ENCODE peak calls at places on chromosomes 4 and X, in seven cellular contexts. S, R, V, Y, M, I and L are unnamed samples. For H3K4me1, the result is how much of the 10 kb centered on the place peaks cover.

GRCh38 chr4:98887137-98887536 is 41.8 kb downstream of the EIF4E start:
- DNase-seq in S (no peak), R (no peak), V (no peak), Y (no peak), M (no peak), I (no peak), L (no peak)

GRCh38 chr4:139278956-139279722 is 886 bp downstream of the MGARP start:
- DNase-seq in S (no peak), R (no peak), V (no peak), Y (no peak), M (peak), I (peak), L (no peak)

GRCh38 chrX:116490091-116490490 is 27.3 kb upstream of the CT83 start:
- DNase-seq in S (no peak), R (no peak), V (no peak), Y (no peak), M (no peak), I (no peak), L (no peak)

GRCh38 chr4:150694438-150694837 is 112.5 kb downstream of the MAB21L2 start:
- DNase-seq in S (no peak), R (no peak), V (no peak), Y (no peak), M (no peak), I (no peak), L (no peak)

GRCh38 chr4:15707363-15707715 is 4.5 kb downstream of the BST1 start:
- DNase-seq in S (no peak), R (no peak), V (no peak), Y (no peak), M (no peak), I (no peak), L (no peak)

GRCh38 chr4:1974836-1975235 is 33.9 kb downstream of the NELFA start:
- DNase-seq in S (no peak), R (no peak), V (no peak), Y (no peak), M (no peak), I (no peak), L (no peak)

GRCh38 chrX:111719426-111720210 is 38.6 kb downstream of the ALG13 start:
- DNase-seq in S (no peak), R (no peak), V (no peak), Y (no peak), M (peak), I (no peak), L (no peak)

GRCh38 chr4:72444104-72444503 is 124.9 kb downstream of the ADAMTS3 start:
- DNase-seq in S (no peak), R (no peak), V (no peak), Y (no peak), M (no peak), I (no peak), L (no peak)

GRCh38 chrX:72128881-72129280 is 2.8 kb downstream of the RTL5 start:
- DNase-seq in S (peak), R (no peak), V (no peak), Y (peak), M (no peak), I (no peak), L (no peak)

GRCh38 chr4:88597970-88598369 is 5.7 kb downstream of the HERC3 start:
- DNase-seq in S (no peak), R (no peak), V (no peak), Y (no peak), M (no peak), I (no peak), L (no peak)

DNA sequence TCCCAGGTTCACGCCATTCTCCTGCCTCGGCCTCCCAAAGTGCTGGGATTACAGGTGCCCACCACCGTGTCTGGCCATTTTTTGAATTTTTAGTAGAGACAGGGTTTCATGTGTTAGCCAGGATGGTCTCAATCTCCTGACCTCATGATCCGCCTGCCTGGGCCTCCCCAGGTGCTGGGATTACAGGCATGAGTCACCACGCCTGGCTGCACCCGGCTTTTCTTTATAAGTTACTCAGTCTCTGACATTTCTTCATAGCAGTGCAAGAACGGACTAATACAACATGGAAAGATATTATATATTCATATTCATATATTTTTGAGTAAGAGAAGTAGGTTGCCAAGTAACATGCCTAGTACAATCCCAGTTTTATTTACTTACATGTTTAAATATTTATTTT is 22.9 kb downstream of the SHROOM3 start:
- DNase-seq in S (no peak), R (no peak), V (no peak), Y (no peak), M (no peak), I (no peak), L (no peak)
- H3K4me3 ChIP-seq in S (no peak), R (no peak), V (no peak), Y (no peak), M (no peak), I (no peak), L (no peak)

GRCh38 chr4:38131371-38132139 is 171.4 kb downstream of the PTTG2 start:
- DNase-seq in S (no peak), R (no peak), V (peak), Y (no peak), M (no peak), I (no peak), L (no peak)

GRCh38 chr4:38135201-38135600 is 175.0 kb downstream of the PTTG2 start:
- DNase-seq in S (no peak), R (no peak), V (no peak), Y (no peak), M (no peak), I (no peak), L (no peak)

GRCh38 chr4:38132140-38132673 is 172.0 kb downstream of the PTTG2 start:
- DNase-seq in S (no peak), R (no peak), V (peak), Y (no peak), M (peak), I (peak), L (no peak)

GRCh38 chr4:38133711-38134480 is 173.7 kb downstream of the PTTG2 start:
- DNase-seq in S (no peak), R (no peak), V (peak), Y (no peak), M (no peak), I (no peak), L (no peak)

GRCh38 chr4:38132843-38133662 is 172.9 kb downstream of the PTTG2 start:
- DNase-seq in S (no peak), R (no peak), V (peak), Y (peak), M (no peak), I (no peak), L (no peak)
- TF ChIP-seq POLR2A in S (no peak), R (no peak), V (no peak), Y (no peak), M (no peak), I (no peak), L (no peak)

GRCh38 chr4:133390198-133390855 is 241.2 kb downstream of the PCDH10 start:
- DNase-seq in S (no peak), R (no peak), V (no peak), Y (no peak), M (no peak), I (no peak), L (no peak)

GRCh38 chr4:133385161-133385954 is 236.3 kb downstream of the PCDH10 start:
- DNase-seq in S (no peak), R (no peak), V (no peak), Y (no peak), M (no peak), I (no peak), L (no peak)

GRCh38 chr4:133389029-133389428 is 239.9 kb downstream of the PCDH10 start:
- DNase-seq in S (no peak), R (no peak), V (no peak), Y (no peak), M (no peak), I (no peak), L (no peak)
- H3K4me1 ChIP-seq in S (under half), R (under half), V (under half), Y (under half), M (under half), I (under half), L (under half)

GRCh38 chr4:73470728-73471127 is 10.8 kb upstream of the AFM start:
- DNase-seq in S (no peak), R (no peak), V (no peak), Y (no peak), M (no peak), I (no peak), L (no peak)
- H3K4me3 ChIP-seq in S (no peak), R (no peak), V (no peak), Y (no peak), M (no peak), I (no peak), L (no peak)

DNA sequence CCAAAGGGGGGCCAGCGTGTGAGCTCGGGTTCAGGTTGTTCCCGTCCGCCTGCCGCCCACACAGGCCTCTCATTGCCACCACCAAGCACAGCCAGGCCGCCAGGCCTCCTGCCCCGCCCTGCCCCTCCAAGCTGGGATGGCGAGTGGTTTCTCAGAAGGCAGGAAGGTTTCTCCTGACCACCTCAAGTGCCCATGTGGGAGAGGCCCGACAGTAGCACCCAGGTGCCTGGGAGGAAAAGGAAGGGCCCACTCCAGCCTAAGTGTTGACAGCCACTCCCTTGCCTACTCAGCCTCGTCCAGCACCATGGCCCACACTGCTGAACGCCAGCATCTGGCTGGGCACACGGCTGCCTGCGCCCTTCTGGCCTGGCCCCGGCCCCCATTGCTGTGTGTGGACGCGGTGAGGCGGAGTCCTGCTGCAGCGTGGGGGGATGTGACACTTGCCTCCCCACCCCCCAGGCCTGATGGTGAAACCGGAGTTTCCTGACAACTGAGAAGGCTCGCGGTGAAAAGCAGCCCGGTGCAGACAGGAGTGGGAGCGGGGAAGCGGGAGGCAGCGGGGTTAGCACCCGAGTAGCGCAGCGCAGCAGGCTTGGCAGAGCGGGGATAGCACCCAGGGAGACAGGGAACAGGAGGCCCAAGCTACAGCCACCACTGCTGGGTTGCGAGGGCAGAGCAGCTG is 19.2 kb downstream of the FLNA start:
- DNase-seq in S (no peak), R (no peak), V (no peak), Y (no peak), M (no peak), I (no peak), L (no peak)
- TF ChIP-seq POLR2A in S (no peak), R (no peak), V (no peak), Y (no peak), M (no peak), I (no peak), L (no peak)

GRCh38 chr4:6972911-6973310 is 63.3 kb downstream of the TBC1D14 start:
- DNase-seq in S (no peak), R (no peak), V (no peak), Y (no peak), M (peak), I (no peak), L (no peak)

GRCh38 chr4:6971536-6972374 is 62.1 kb downstream of the TBC1D14 start:
- DNase-seq in S (no peak), R (no peak), V (no peak), Y (no peak), M (no peak), I (no peak), L (no peak)

GRCh38 chr4:6972375-6972650 is 62.7 kb downstream of the TBC1D14 start:
- DNase-seq in S (no peak), R (no peak), V (no peak), Y (no peak), M (no peak), I (no peak), L (no peak)

GRCh38 chr4:6969826-6970800 is 60.5 kb downstream of the TBC1D14 start:
- DNase-seq in S (no peak), R (no peak), V (no peak), Y (no peak), M (no peak), I (no peak), L (no peak)

DNA sequence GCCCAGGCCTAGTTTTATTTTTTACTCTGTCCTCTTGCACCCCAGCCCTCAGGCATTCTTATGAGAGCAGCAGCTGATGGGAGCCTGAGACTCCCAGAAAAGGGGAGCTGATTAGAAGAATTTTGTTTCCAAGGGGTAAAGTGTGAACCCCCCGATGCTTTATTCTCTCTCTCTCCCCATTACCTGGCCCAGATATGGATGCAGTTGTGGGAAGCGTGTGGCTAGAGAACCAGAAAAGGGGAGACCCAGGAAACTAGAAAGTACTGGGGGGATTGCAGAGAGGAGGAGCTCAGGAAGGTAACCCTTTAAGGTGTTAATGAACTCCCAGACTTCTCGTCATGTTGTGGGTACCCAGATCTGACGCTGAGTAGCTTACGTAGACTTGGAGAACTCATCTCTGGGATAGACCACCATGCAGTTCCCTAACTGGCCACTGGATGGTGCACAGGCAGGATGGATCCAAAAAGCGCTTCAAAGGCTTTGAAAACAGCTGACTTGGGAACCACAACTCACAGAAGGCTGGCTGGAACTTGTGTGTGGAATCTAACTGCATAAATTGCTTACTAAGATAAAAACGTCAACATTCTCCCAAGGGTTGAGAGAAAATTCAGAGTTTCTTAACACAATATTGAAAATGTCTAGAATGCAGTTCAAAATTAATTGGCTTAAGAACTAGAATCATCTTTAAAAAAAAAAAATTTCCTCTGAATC is 64.7 kb downstream of the TBC1D14 start:
- DNase-seq in S (peak), R (peak), V (peak), Y (peak), M (peak), I (peak), L (no peak)
- H3K4me1 ChIP-seq in S (under half), R (under half), V (under half), Y (under half), M (under half), I (under half), L (under half)

GRCh38 chr4:118282692-118283091 is 70.1 kb downstream of the PRSS12 start:
- DNase-seq in S (no peak), R (no peak), V (peak), Y (peak), M (peak), I (no peak), L (no peak)

GRCh38 chr4:118281611-118282442 is 71.0 kb downstream of the PRSS12 start:
- DNase-seq in S (no peak), R (no peak), V (peak), Y (peak), M (peak), I (peak), L (no peak)

GRCh38 chr4:118285931-118286330 is 66.9 kb downstream of the PRSS12 start:
- DNase-seq in S (no peak), R (no peak), V (no peak), Y (no peak), M (no peak), I (no peak), L (no peak)

GRCh38 chr4:118286685-118287084 is 66.1 kb downstream of the PRSS12 start:
- DNase-seq in S (no peak), R (no peak), V (no peak), Y (no peak), M (no peak), I (no peak), L (no peak)

GRCh38 chr4:118284169-118284568 is 68.6 kb downstream of the PRSS12 start:
- DNase-seq in S (no peak), R (no peak), V (no peak), Y (no peak), M (peak), I (no peak), L (no peak)
- H3K4me3 ChIP-seq in S (no peak), R (no peak), V (no peak), Y (no peak), M (no peak), I (no peak), L (no peak)

DNA sequence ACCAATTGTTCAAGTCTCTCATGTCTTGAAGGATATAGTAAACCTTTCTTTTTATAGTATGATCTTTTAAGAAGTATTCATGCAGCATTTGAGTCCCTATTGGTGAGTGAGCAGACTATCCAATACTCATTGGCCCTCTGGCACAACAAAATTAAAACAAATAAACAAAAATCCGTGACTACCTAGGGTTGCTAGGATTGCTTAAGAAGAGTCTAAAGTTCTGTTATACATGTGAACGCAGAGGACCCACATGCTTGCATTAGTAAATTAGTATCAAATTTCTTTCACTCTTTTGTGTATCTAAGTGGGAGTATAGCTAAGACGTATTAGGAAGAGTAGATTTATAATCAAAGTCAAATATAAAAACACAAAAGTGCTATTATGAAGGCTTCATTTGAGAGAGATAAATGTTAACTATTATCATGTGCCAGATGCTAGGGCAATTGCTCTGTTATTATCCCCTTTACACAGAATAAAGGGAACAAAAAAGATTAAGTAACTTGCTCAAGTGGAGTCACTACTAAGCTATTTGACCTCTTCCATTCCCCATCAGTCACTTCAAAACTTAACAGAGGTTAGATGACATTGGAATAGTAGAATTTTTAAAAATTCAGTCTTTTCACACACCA is 29.2 kb upstream of the LARP1B start:
- DNase-seq in S (no peak), R (no peak), V (no peak), Y (peak), M (peak), I (no peak), L (no peak)
- TF ChIP-seq POLR2A in S (no peak), R (no peak), V (no peak), Y (no peak), M (no peak), I (no peak), L (no peak)

GRCh38 chrX:10012776-10013175 is 45.6 kb downstream of the CLDN34 start:
- DNase-seq in S (no peak), R (no peak), V (no peak), Y (no peak), M (no peak), I (no peak), L (no peak)
- H3K4me1 ChIP-seq in S (under half), R (under half), V (under half), Y (under half), M (under half), I (under half), L (half or more)

GRCh38 chrX:53714580-53715335 is 28.2 kb upstream of the HUWE1 start:
- DNase-seq in S (no peak), R (peak), V (peak), Y (no peak), M (peak), I (no peak), L (no peak)

GRCh38 chrX:53716328-53717088 is 30.0 kb upstream of the HUWE1 start:
- DNase-seq in S (no peak), R (no peak), V (no peak), Y (no peak), M (peak), I (no peak), L (no peak)

GRCh38 chrX:53713987-53714579 is 27.6 kb upstream of the HUWE1 start:
- DNase-seq in S (no peak), R (no peak), V (no peak), Y (no peak), M (peak), I (no peak), L (no peak)

GRCh38 chrX:53717205-53717604 is 30.7 kb upstream of the HUWE1 start:
- DNase-seq in S (no peak), R (no peak), V (no peak), Y (no peak), M (no peak), I (no peak), L (no peak)

GRCh38 chrX:53715336-53715924 is 28.9 kb upstream of the HUWE1 start:
- DNase-seq in S (no peak), R (no peak), V (no peak), Y (no peak), M (no peak), I (no peak), L (no peak)
- H3K4me3 ChIP-seq in S (no peak), R (no peak), V (no peak), Y (no peak), M (no peak), I (no peak), L (no peak)